ENCODE peak calls at places on chromosomes 16 and 17, in six cellular contexts. A is ascending aorta, V is AG10803, J is astrocyte of the spinal cord, B is transverse colon, L is IMR-90. K is an unnamed sample.

GRCh38 chr17:56257075-56257474 is 103.8 kb downstream of the ANKFN1 start:
- DNase-seq in L (no peak), A (no peak), B (no peak), V (no peak), J (no peak), K (no peak)

GRCh38 chr17:39598047-39598481 is 9.7 kb downstream of the NEUROD2 start:
- DNase-seq in V (no peak), J (no peak), B (no peak), A (no peak), L (no peak), K (no peak)

GRCh38 chr17:81090361-81091133 is 55.6 kb downstream of the BAIAP2 start:
- DNase-seq in A (no peak), B (peak), L (no peak), J (no peak), V (peak), K (peak)

GRCh38 chr16:66549284-66550131 is at the start of gene TK2:
- DNase-seq in A (no peak), V (peak), B (peak), J (peak), L (peak), K (peak)

GRCh38 chr16:85715169-85716015 is 26.6 kb upstream of the GINS2 start:
- DNase-seq in V (no peak), B (no peak), A (no peak), L (peak), J (no peak), K (no peak)

GRCh38 chr17:41539979-41540701 is 12.0 kb upstream of the KRT19 start:
- DNase-seq in J (no peak), L (no peak), V (no peak), A (no peak), B (no peak), K (no peak)

GRCh38 chr17:65183736-65184135 is 46.6 kb downstream of the RGS9 start:
- DNase-seq in A (no peak), V (peak), B (no peak), L (peak), J (peak), K (no peak)

GRCh38 chr16:3618782-3619166 is 7.4 kb upstream of the SLX4 start:
- DNase-seq in B (no peak), J (no peak), A (no peak), V (no peak), L (no peak), K (no peak)

GRCh38 chr16:87956771-87957279 is 5.6 kb downstream of the BANP start:
- DNase-seq in A (no peak), B (no peak), J (peak), V (peak), L (peak), K (peak)

GRCh38 chr16:11681977-11682654 is 13.9 kb downstream of the SNN start:
- DNase-seq in V (no peak), L (no peak), B (peak), A (peak), J (no peak), K (no peak)

GRCh38 chr16:57314161-57314785 is 29.8 kb upstream of the PLLP start:
- DNase-seq in B (no peak), A (no peak), L (no peak), J (no peak), V (no peak), K (no peak)

GRCh38 chr17:35981908-35982330 is 622 bp upstream of the CCL16 start:
- DNase-seq in B (peak), L (no peak), V (no peak), A (no peak), J (no peak), K (no peak)

GRCh38 chr17:8109669-8110455 is 8.5 kb downstream of the ALOXE3 start:
- DNase-seq in B (peak), J (no peak), A (no peak), V (no peak), L (no peak), K (peak)

GRCh38 chr17:10050597-10051101 is 145.6 kb upstream of the RCVRN start:
- DNase-seq in L (peak), A (no peak), B (no peak), V (peak), J (no peak), K (peak)

GRCh38 chr17:62161405-62162148 is 96.5 kb upstream of the MED13 start:
- DNase-seq in L (no peak), A (no peak), V (no peak), J (no peak), B (no peak), K (no peak)

GRCh38 chr17:79387783-79388182 is 223.1 kb downstream of the RBFOX3 start:
- DNase-seq in B (no peak), A (no peak), J (no peak), L (no peak), V (no peak), K (no peak)

GRCh38 chr17:80671039-80671822 is 126.6 kb downstream of the RPTOR start:
- DNase-seq in B (no peak), A (no peak), V (no peak), L (no peak), J (no peak), K (no peak)

GRCh38 chr17:2796164-2797140 is at the start of gene RAP1GAP2:
- DNase-seq in J (no peak), A (no peak), V (no peak), L (no peak), B (peak), K (no peak)

GRCh38 chr16:82748026-82748425 is 121.3 kb downstream of the CDH13 start:
- DNase-seq in A (peak), B (no peak), J (peak), V (peak), L (peak), K (peak)

GRCh38 chr17:8175795-8176196 is 384 bp downstream of the TMEM107 start:
- DNase-seq in J (no peak), A (no peak), B (peak), L (no peak), V (no peak), K (no peak)

GRCh38 chr17:71360301-71360700 is 760.5 kb upstream of the SOX9 start:
- DNase-seq in L (peak), B (no peak), V (no peak), J (peak), A (no peak), K (peak)

GRCh38 chr16:26649646-26650045 is 417.1 kb upstream of the C16orf82 start:
- DNase-seq in J (no peak), B (no peak), A (no peak), L (no peak), V (no peak), K (no peak)

GRCh38 chr17:21293846-21294240 is 9.3 kb downstream of the MAP2K3 start:
- DNase-seq in A (no peak), V (no peak), L (no peak), J (no peak), B (no peak), K (no peak)

GRCh38 chr17:50184057-50184456 is 17.4 kb downstream of the COL1A1 start:
- DNase-seq in J (peak), B (no peak), L (peak), A (no peak), V (peak), K (peak)

GRCh38 chr16:55323637-55324490 is at the start of gene IRX6:
- DNase-seq in A (no peak), B (no peak), V (peak), L (no peak), J (no peak), K (peak)

GRCh38 chr16:27111486-27111885 is 44.8 kb downstream of the C16orf82 start:
- DNase-seq in L (no peak), J (no peak), B (no peak), V (no peak), A (no peak), K (no peak)

GRCh38 chr17:45929344-45929743 is 35.0 kb downstream of the MAPT start:
- DNase-seq in L (no peak), J (no peak), B (no peak), V (no peak), A (no peak), K (no peak)

GRCh38 chr16:79918916-79919315 is 318.4 kb upstream of the MAF start:
- DNase-seq in A (no peak), L (no peak), J (no peak), V (no peak), B (no peak), K (no peak)

GRCh38 chr17:71790791-71791190 is 330.0 kb upstream of the SOX9 start:
- DNase-seq in A (no peak), B (no peak), L (peak), V (peak), J (peak), K (peak)

DNA sequence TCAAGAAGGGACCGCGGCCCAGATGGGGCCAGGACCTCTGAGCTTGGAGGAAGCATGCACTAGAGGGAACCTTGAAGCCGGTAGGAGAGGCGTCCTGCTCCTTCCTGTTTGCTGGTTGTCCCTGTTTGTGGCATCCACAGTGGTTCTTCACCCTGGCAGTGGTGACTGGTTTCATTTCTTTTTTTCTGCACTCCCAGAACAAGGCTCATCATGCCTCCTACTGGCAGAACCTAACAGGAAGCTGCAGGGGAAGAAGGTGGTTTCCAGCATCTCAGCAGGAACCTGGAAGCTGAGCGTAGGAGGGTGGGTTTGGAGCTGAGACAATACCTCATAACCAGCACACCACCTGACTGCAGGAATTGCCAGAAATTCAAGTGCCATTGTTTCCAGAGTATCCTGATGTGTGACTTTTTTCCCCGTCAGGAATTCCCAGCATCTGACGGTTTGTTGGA is 5.8 kb downstream of the TMEM231 start:
- DNase-seq in L (peak), B (peak), J (peak), V (no peak), A (no peak), K (peak)
- TF ChIP-seq CTCF in L (peak), B (peak), J (peak), V (peak), A (peak), K (peak)

GRCh38 chr17:73308017-73308823 is 3.6 kb downstream of the CDC42EP4 start:
- DNase-seq in A (no peak), B (peak), J (peak), L (peak), V (peak), K (peak)
- H3K4me3 ChIP-seq in A (peak), B (no peak), J (peak), L (peak), V (peak), K (peak)

GRCh38 chr17:38577645-38578173 is 28.0 kb downstream of the SRCIN1 start:
- DNase-seq in L (no peak), A (no peak), B (no peak), J (no peak), V (no peak), K (no peak)

GRCh38 chr17:38578229-38578628 is 27.5 kb downstream of the SRCIN1 start:
- DNase-seq in A (no peak), L (no peak), V (no peak), J (no peak), B (no peak), K (no peak)

GRCh38 chr17:38578641-38579480 is 26.9 kb downstream of the SRCIN1 start:
- DNase-seq in A (no peak), V (no peak), B (no peak), L (no peak), J (no peak), K (no peak)

GRCh38 chr17:38582069-38582468 is 23.7 kb downstream of the SRCIN1 start:
- DNase-seq in V (no peak), L (no peak), B (no peak), J (no peak), A (no peak), K (no peak)

DNA sequence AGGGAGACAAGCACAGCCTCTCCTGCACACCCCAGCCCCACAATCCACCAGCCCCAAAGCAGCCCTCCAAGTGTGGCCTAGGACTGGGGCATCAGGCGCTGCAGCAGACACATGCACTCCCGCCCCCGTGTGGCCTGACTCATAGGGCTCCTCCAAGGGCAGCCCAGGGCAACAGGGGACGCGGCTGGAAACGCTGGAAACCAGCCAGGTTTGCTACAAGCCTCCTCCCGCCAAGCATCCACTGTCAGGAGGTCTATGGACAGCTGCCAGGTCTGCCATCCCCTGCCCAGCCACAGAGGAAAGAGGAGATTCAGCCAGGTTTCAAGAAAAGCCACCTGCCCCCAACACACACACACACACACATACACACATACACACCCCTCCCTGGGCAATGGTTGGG is 25.8 kb downstream of the SRCIN1 start:
- DNase-seq in J (no peak), B (no peak), L (peak), V (no peak), A (no peak), K (peak)
- TF ChIP-seq CTCF in J (peak), B (no peak), L (peak), V (peak), A (no peak), K (peak)

GRCh38 chr17:76529643-76530488 is 7.6 kb downstream of the CYGB start:
- DNase-seq in B (peak), A (peak), V (peak), J (peak), L (peak), K (peak)
- H3K4me3 ChIP-seq in B (no peak), A (peak), V (peak), J (no peak), L (no peak), K (no peak)

DNA sequence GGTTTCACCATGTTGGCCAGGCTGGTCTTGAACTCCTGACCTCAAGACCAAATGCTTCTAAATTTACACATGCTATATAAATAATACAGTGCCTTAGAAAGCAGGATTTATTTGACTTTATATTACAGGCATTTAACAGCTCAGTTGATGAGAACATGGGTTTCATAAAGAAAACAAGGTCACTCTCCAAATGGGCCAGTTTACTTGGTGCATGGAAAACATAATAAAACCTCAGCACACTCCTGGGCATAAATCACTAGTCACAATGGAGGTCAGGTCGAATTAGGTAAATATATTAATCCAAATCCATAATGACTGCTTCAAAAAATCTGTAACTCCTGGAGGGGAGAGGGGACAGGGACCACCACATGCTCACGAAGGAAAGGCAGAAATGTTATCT is 24.5 kb downstream of the APPBP2 start:
- DNase-seq in B (no peak), V (no peak), J (no peak), L (no peak), A (no peak), K (no peak)
- TF ChIP-seq CTCF in B (no peak), V (no peak), J (no peak), L (no peak), A (no peak), K (no peak)

DNA sequence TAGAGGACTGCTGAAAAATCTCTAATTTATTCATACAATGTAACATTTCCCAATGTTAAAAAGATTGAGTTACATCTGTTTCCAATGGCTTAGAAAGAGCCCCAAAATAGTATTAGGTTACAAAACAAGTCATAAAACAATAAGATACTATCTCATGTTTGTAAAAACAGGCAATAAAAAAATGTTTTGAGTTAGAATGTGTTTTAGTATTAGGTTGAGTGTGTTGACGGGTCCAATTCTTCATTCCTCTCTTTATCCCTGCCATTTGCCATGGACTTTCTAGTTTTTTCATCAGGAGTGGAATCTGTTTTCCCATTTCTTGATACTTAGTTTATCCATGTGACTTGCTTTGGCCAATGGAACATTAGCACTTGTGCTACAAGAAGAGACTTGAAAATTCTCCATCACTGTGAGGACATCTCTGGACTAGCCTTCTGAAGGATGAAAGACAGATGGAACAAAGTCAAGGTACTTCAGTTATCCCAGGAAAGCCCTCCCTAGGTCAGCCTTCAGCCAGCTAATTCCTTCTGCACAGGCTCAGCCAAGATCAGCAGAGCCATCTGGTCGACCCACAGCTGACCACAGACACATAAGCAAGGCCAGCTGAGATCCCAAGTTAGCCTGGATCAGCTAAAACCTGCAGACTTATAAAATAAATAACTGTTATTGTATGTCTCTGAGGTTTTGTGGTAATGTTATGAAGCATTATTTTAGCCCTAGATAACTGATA is 83.3 kb downstream of the HS3ST3A1 start:
- DNase-seq in A (no peak), V (peak), J (peak), B (no peak), L (peak), K (peak)
- H3K4me3 ChIP-seq in A (no peak), V (no peak), J (no peak), B (no peak), L (no peak), K (no peak)

GRCh38 chr17:82875418-82875856 is 35.6 kb upstream of the ZNF750 start:
- DNase-seq in A (no peak), V (no peak), B (no peak), J (no peak), L (no peak), K (no peak)

GRCh38 chr17:82876149-82876548 is 36.3 kb upstream of the ZNF750 start:
- DNase-seq in B (no peak), A (no peak), V (peak), L (peak), J (peak), K (peak)

GRCh38 chr17:82879241-82879640 is 39.4 kb upstream of the ZNF750 start:
- DNase-seq in J (no peak), B (no peak), A (no peak), L (no peak), V (no peak), K (no peak)

GRCh38 chr17:82878545-82878944 is 38.7 kb upstream of the ZNF750 start:
- DNase-seq in J (no peak), V (no peak), L (no peak), A (no peak), B (no peak), K (no peak)

DNA sequence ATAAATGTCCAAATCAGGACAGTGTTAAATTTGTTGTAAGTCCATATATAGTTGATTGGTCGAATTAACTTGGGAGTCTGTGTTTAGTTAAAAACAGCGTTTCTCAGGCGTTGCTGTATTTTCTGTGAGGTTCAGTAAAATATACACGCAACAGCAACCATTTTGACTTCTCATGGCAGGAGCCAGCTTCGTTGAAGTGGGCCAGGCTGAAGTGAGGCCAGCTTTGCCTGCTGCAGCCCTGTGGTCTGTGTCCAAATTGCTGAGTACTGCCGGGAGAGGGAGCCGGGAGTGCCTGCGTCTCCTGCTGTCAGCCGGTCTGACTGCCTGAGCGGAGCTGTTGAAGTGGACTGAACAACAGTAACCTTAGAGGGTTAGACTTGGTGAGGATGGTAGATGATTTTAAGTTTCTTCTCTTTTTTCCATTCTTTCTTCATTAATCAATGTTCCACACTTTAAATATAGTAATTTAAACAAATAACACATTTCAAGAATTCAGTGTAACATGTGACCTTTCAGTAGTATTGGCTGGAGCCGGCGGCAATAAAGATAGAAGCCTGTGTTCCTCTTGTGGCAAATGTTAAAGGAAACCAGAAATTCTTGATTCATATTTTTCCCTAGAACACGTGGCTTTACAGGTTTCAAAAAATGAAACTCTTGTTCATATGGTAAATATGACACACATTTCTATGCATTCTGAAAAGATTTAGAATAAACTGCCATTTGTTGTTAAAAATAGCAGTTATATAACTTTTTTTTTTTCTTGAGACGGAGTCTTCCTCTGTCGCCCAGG is 37.0 kb upstream of the ZNF750 start:
- DNase-seq in V (peak), L (peak), B (peak), J (peak), A (peak), K (peak)
- TF ChIP-seq CTCF in V (peak), L (peak), B (peak), J (peak), A (peak), K (peak)

DNA sequence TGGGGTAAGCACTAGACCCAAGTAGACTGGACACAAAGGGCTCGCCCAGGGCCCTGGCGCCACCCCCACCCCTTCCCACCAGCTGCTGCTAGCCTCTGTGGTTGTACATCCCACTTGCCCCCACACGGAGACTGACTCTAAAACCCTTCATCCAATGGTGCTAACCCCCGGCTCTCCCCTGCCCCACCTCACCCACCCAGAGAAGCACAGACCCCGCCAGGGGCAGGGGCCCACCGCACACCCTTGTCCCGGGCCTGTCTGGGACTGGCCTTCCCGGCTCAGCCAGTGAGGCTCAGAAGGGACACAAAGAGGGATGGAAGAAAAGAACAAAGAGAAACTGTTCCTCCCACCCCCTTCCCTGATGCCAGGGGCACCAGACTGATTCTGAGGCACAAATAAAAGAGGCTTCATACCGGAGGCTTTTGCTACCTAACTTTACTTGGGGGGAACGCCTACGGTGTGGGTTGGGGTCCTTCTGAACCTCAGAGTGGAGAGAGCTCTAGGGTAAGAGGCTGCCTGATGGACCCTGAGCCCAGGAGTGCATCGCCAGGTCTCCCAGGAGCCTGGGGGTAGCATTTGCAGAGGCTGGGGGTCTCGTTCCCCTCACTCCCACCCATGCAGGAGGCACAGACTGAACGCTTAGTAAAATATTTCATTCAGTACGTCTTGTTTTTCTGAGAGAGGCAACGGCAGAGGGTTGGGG is 8.2 kb downstream of the CORO6 start:
- DNase-seq in B (no peak), A (no peak), V (no peak), J (no peak), L (no peak), K (no peak)
- H3K4me3 ChIP-seq in B (no peak), A (no peak), V (no peak), J (no peak), L (no peak), K (no peak)

GRCh38 chr17:51640108-51640622 is 379.8 kb downstream of the UTP18 start:
- DNase-seq in A (no peak), V (no peak), B (no peak), J (no peak), L (no peak), K (no peak)
- TF ChIP-seq CTCF in A (no peak), V (no peak), B (no peak), J (no peak), L (no peak), K (peak)